ENCODE peak calls at places on chromosome 7, in four cellular contexts. E is K562, U is GM12878, S is HepG2. C is an unnamed sample.

GRCh38 chr7:38315410-38315809 is 42.0 kb upstream of the TARP start:
- DNase-seq in E (no peak), U (no peak), S (no peak), C (no peak)

GRCh38 chr7:20407585-20408466 is 77.1 kb downstream of the ITGB8 start:
- DNase-seq in E (no peak), U (no peak), S (no peak), C (no peak)

GRCh38 chr7:44152971-44153947 is 12.1 kb upstream of the MYL7 start:
- DNase-seq in E (no peak), U (no peak), S (no peak), C (no peak)

GRCh38 chr7:48094861-48095293 is 5.8 kb downstream of the UPP1 start:
- DNase-seq in E (no peak), U (no peak), S (no peak), C (no peak)

GRCh38 chr7:159017741-159018140 is 126.9 kb downstream of the VIPR2 start:
- DNase-seq in E (no peak), U (no peak), S (no peak), C (no peak)

GRCh38 chr7:140214075-140214684 is 37.4 kb upstream of the KDM7A start:
- DNase-seq in E (no peak), U (peak), S (peak), C (no peak)

GRCh38 chr7:12738665-12739064 is 51.2 kb downstream of the ARL4A start:
- DNase-seq in E (no peak), U (no peak), S (no peak), C (no peak)

GRCh38 chr7:74272305-74273038 is 16.7 kb upstream of the CLIP2 start:
- DNase-seq in E (peak), U (peak), S (no peak), C (no peak)

GRCh38 chr7:732094-732541 is 5.0 kb upstream of the PRKAR1B start:
- DNase-seq in E (no peak), U (no peak), S (peak), C (peak)

GRCh38 chr7:112160130-112160770 is 45.9 kb downstream of the DOCK4 start:
- DNase-seq in E (no peak), U (no peak), S (peak), C (no peak)

GRCh38 chr7:22576941-22577927 is 77.2 kb upstream of the STEAP1B start:
- DNase-seq in E (no peak), U (no peak), S (no peak), C (no peak)

GRCh38 chr7:148664319-148664718 is 34.4 kb upstream of the CUL1 start:
- DNase-seq in E (no peak), U (no peak), S (no peak), C (no peak)

GRCh38 chr7:6161463-6162330 is 110.7 kb downstream of the CYTH3 start:
- DNase-seq in E (no peak), U (no peak), S (no peak), C (no peak)

GRCh38 chr7:6205921-6206660 is 66.3 kb downstream of the CYTH3 start:
- DNase-seq in E (no peak), U (no peak), S (no peak), C (no peak)

GRCh38 chr7:12549106-12549505 is 21.4 kb upstream of the SCIN start:
- DNase-seq in E (no peak), U (no peak), S (no peak), C (no peak)

GRCh38 chr7:20554072-20554471 is 61.4 kb upstream of the ABCB5 start:
- DNase-seq in E (peak), U (no peak), S (no peak), C (no peak)

GRCh38 chr7:30247546-30248386 is 36.6 kb upstream of the ZNRF2 start:
- DNase-seq in E (no peak), U (no peak), S (no peak), C (no peak)

GRCh38 chr7:100914208-100914878 is 18.7 kb upstream of the ACHE start:
- DNase-seq in E (no peak), U (no peak), S (peak), C (no peak)

GRCh38 chr7:75038508-75038907 is 35.1 kb downstream of the RCC1L start:
- DNase-seq in E (no peak), U (no peak), S (no peak), C (no peak)

GRCh38 chr7:38973760-38974159 is 3.9 kb upstream of the POU6F2 start:
- DNase-seq in E (no peak), U (no peak), S (no peak), C (no peak)

GRCh38 chr7:129343099-129343700 is 91.0 kb upstream of the STRIP2 start:
- DNase-seq in E (peak), U (no peak), S (peak), C (peak)

GRCh38 chr7:37287093-37287492 is 161.6 kb downstream of the ELMO1 start:
- DNase-seq in E (no peak), U (no peak), S (no peak), C (no peak)

GRCh38 chr7:28128608-28129007 is 52.0 kb downstream of the JAZF1 start:
- DNase-seq in E (no peak), U (no peak), S (no peak), C (no peak)

GRCh38 chr7:106871793-106872571 is 6.9 kb downstream of the PIK3CG start:
- DNase-seq in E (no peak), U (no peak), S (no peak), C (no peak)

GRCh38 chr7:113806633-113807327 is 112.0 kb downstream of the PPP1R3A start:
- DNase-seq in E (no peak), U (no peak), S (no peak), C (no peak)
- TF ChIP-seq FOXM1 in E (no peak), U (no peak), S (no peak), C (no peak)

GRCh38 chr7:72336887-72337821 is 75.0 kb downstream of the CALN1 start:
- DNase-seq in E (no peak), U (no peak), S (no peak), C (no peak)
- TF ChIP-seq SP1 in E (no peak), U (no peak), S (no peak), C (no peak)

GRCh38 chr7:85529197-85529596 is 342.3 kb upstream of the SEMA3D start:
- DNase-seq in E (no peak), U (no peak), S (no peak), C (no peak)
- TF ChIP-seq FOXM1 in E (no peak), U (no peak), S (no peak), C (no peak)

GRCh38 chr7:157408258-157409101 is 71.7 kb downstream of the DNAJB6 start:
- DNase-seq in E (no peak), U (no peak), S (no peak), C (no peak)
- TF ChIP-seq SP1 in E (no peak), U (no peak), S (no peak), C (no peak)

DNA sequence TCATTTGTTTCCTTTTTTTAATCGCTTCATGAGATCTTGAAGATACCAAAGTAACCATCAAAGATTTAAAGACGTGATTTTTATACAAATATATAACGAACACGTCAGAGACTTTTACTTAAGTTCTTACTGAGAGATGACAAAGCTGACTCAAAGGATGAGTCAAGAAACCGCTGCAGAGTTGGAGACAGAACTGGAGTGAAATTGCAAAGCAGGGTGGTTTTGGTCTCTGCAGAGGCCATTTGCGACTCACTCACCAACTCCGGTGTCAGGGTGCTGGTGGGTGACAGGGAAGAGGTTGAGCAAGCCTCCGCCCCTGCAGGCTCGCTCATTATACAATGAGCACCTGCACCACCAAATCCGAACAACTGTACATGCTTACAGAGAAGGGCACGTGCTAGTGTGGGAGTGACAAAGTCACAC is 75.2 kb downstream of the DNAJB6 start:
- DNase-seq in E (no peak), U (no peak), S (no peak), C (no peak)
- TF ChIP-seq FOXM1 in E (no peak), U (no peak), S (no peak), C (no peak)

DNA sequence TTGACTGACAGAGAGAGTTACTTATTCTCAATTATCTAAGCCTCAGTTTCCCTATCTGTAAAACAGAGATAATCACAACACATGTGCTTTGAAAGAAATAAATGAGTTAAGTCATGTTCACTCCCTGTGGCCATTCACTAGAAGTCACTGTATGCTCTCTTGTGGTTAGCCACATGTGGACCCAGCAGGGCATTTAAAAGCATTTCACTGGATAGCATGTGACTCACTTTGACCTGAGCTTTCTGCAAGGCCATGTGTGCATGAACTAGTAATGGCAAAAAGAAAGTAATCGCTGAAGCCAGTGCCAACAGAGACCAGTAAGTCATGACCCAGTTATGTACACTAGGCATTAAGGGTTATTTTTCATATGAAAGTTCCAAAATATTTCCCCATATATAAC is 557.0 kb upstream of the IGFBP3 start:
- DNase-seq in E (no peak), U (no peak), S (no peak), C (no peak)
- TF ChIP-seq SP1 in E (no peak), U (no peak), S (no peak), C (no peak)

C was measured in HEK293T.